ENCODE peak calls at places on chromosomes 11 and 22, in six cellular contexts. M, X, L, T, J and B are unnamed samples. For H3K4me1, the result is how much of the 10 kb centered on the place peaks cover.

GRCh38 chr11:110134120-110134519 is 40.9 kb downstream of the ZC3H12C start:
- DNase-seq in T (peak), L (no peak), M (no peak), X (no peak), J (no peak), B (no peak)

GRCh38 chr22:29700949-29701927 is 18.6 kb upstream of the CABP7 start:
- DNase-seq in L (no peak), T (no peak), X (peak), M (peak), J (peak), B (peak)

GRCh38 chr11:112752563-112752962 is 208.7 kb upstream of the NCAM1 start:
- DNase-seq in M (no peak), X (no peak), L (no peak), J (no peak), T (no peak), B (no peak)

GRCh38 chr11:68338041-68338800 is 25.8 kb downstream of the LRP5 start:
- DNase-seq in M (peak), L (no peak), X (peak), J (peak), T (no peak), B (no peak)

GRCh38 chr22:44522526-44523170 is 24.6 kb upstream of the RTL6 start:
- DNase-seq in J (no peak), L (peak), M (no peak), T (no peak), X (no peak), B (peak)

GRCh38 chr22:17832665-17833064 is 58.4 kb upstream of the BID start:
- DNase-seq in X (no peak), L (no peak), T (no peak), M (no peak), J (no peak), B (no peak)

GRCh38 chr22:22881116-22882032 is 6.2 kb upstream of the IGLL5 start:
- DNase-seq in J (no peak), L (no peak), X (no peak), M (peak), T (no peak), B (peak)

GRCh38 chr11:77542296-77542695 is 47.5 kb upstream of the AQP11 start:
- DNase-seq in J (no peak), L (no peak), T (no peak), M (no peak), X (peak), B (no peak)

GRCh38 chr22:17918840-17919239 is 105.5 kb downstream of the MICAL3 start:
- DNase-seq in J (peak), X (peak), L (no peak), M (peak), T (no peak), B (no peak)

GRCh38 chr11:64897381-64898075 is 19.1 kb upstream of the EHD1 start:
- DNase-seq in T (no peak), L (no peak), M (no peak), X (no peak), J (no peak), B (no peak)

GRCh38 chr11:1870721-1871466 is 18.0 kb downstream of the LSP1 start:
- DNase-seq in L (no peak), J (peak), T (no peak), X (no peak), M (no peak), B (no peak)

GRCh38 chr11:75260396-75260795 is 19.8 kb downstream of the TPBGL start:
- DNase-seq in J (no peak), T (no peak), L (no peak), M (no peak), X (no peak), B (peak)

GRCh38 chr22:21628386-21629261 is 1.2 kb downstream of the YDJC start:
- DNase-seq in M (no peak), X (no peak), J (no peak), L (no peak), T (no peak), B (no peak)

GRCh38 chr11:76310832-76311231 is 70.1 kb downstream of the THAP12 start:
- DNase-seq in M (no peak), T (no peak), J (no peak), X (no peak), L (no peak), B (no peak)

GRCh38 chr22:31343235-31344191 is 2.6 kb downstream of the PATZ1 start:
- DNase-seq in M (peak), T (peak), L (peak), J (peak), X (peak), B (peak)

GRCh38 chr11:16126361-16126760 is 230.0 kb downstream of the SOX6 start:
- DNase-seq in T (no peak), L (no peak), M (no peak), J (no peak), X (peak), B (no peak)

GRCh38 chr22:50347157-50347556 is 4.0 kb downstream of the PPP6R2 start:
- DNase-seq in X (no peak), M (no peak), L (no peak), T (no peak), J (no peak), B (no peak)

GRCh38 chr11:40188848-40189247 is 1270.6 kb downstream of the LRRC4C start:
- DNase-seq in J (no peak), T (no peak), L (no peak), M (no peak), X (no peak), B (no peak)

GRCh38 chr11:32043737-32044515 is 46.9 kb upstream of the RCN1 start:
- DNase-seq in M (no peak), L (no peak), T (no peak), X (no peak), J (no peak), B (no peak)

GRCh38 chr11:64853709-64854108 is 9.3 kb upstream of the CDC42BPG start:
- DNase-seq in L (no peak), X (no peak), T (no peak), M (no peak), J (no peak), B (no peak)

GRCh38 chr11:126139541-126140091 is 71.8 kb downstream of the RPUSD4 start:
- DNase-seq in J (peak), L (no peak), T (no peak), X (peak), M (no peak), B (no peak)

GRCh38 chr22:44351685-44352377 is 39.1 kb upstream of the SHISAL1 start:
- DNase-seq in L (no peak), T (no peak), J (peak), X (peak), M (peak), B (peak)

GRCh38 chr11:109304159-109304558 is 117.8 kb upstream of the C11orf87 start:
- DNase-seq in T (no peak), J (peak), X (peak), L (no peak), M (no peak), B (no peak)

GRCh38 chr11:85974126-85974525 is 94.8 kb downstream of the PICALM start:
- DNase-seq in J (no peak), L (no peak), X (peak), T (no peak), M (no peak), B (no peak)

GRCh38 chr11:106990322-106990721 is 28.0 kb downstream of the GUCY1A2 start:
- DNase-seq in M (no peak), J (no peak), X (no peak), L (no peak), T (no peak), B (no peak)

DNA sequence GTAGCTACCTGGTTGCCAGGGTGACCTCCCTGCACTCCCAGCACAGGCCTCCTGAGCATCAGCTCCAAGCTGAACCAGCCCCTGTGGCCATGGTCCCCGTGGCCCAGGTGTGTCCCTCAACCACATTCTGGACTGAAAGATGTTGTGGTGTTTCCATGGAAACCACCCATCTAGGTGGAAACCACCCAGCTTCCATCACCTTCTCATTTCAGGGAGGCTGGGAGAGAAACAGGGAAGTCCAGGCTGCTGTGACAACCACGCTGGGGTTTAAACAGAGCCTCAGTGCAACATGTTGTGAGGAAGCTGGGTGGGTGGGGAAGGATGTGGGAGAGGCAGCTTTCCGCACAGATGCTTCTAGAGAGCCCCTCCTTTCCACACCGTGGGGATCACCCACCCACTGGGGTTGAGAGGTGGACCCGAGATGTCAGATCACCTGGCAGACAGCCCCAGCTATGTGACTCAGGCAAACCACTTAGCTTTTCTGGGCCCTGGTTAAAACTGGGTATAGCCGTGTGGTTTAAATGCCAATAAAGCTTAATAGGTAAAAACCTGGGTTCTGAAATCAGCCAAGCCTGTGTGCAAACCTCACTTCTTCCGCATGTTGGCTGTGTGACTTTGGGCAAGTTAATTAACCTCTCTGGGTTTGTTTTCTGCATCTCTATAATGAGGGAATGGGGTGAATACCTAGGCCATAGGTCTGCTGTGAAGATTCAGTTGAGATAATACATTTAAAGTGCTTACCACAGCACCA is 46.4 kb downstream of the CD82 start:
- DNase-seq in T (no peak), L (no peak), J (no peak), M (peak), X (no peak), B (no peak)
- H3K4me1 ChIP-seq in T (under half), L (under half), J (under half), M (under half), X (under half), B (under half)

GRCh38 chr11:117313103-117313502 is 3.0 kb downstream of the BACE1 start:
- DNase-seq in L (no peak), M (no peak), J (no peak), T (no peak), X (no peak), B (no peak)

GRCh38 chr11:117316197-117316961 is at the start of gene BACE1:
- DNase-seq in T (peak), J (peak), L (peak), M (no peak), X (peak), B (peak)

GRCh38 chr11:117313828-117314768 is 2.0 kb downstream of the BACE1 start:
- DNase-seq in T (no peak), M (no peak), J (no peak), X (no peak), L (no peak), B (no peak)

GRCh38 chr11:117315285-117316196 is 515 bp downstream of the BACE1 start:
- DNase-seq in T (no peak), J (peak), L (no peak), M (no peak), X (no peak), B (no peak)

GRCh38 chr11:117314840-117315239 is 1.2 kb downstream of the BACE1 start:
- DNase-seq in X (no peak), L (no peak), J (peak), T (no peak), M (no peak), B (no peak)
- H2AFZ ChIP-seq in X (peak), L (no peak), J (no peak), T (peak), M (no peak), B (no peak)

GRCh38 chr22:34761111-34761510 is 304.8 kb upstream of the ISX start:
- DNase-seq in M (peak), J (no peak), X (no peak), L (no peak), T (no peak), B (no peak)
- H3K18ac ChIP-seq in M (peak), J (no peak), X (no peak), L (no peak), T (no peak), B (no peak)

DNA sequence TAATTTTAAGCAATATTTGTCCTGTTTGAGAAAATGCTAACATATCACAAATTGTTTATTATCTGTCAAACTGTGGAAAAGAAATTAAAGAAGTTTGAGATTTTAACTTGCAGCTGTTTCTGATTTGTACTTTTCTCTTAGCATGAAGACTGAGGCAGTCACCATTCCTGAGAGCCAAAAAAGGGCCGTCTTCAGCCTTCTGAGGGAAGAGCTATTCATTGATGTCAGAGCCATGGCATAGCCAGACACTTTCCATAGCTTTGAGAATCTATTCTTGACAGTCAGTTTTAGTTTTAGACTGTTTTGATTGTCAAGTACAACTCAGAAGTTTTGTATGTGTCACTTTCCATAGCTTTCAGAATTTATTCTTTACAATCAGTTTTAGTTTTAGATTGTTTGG is 32.1 kb downstream of the YAP1 start:
- DNase-seq in L (no peak), J (no peak), X (peak), M (no peak), T (no peak), B (no peak)
- H3K4me1 ChIP-seq in L (under half), J (under half), X (under half), M (under half), T (under half), B (under half)

GRCh38 chr11:61082931-61083531 is 19.3 kb upstream of the CD5 start:
- DNase-seq in X (no peak), J (no peak), L (no peak), M (no peak), T (no peak), B (no peak)
- H2AFZ ChIP-seq in X (no peak), J (no peak), L (no peak), M (no peak), T (no peak), B (no peak)

GRCh38 chr11:9142732-9143131 is 51.3 kb upstream of the SCUBE2 start:
- DNase-seq in L (no peak), T (no peak), X (no peak), J (no peak), M (no peak), B (no peak)

GRCh38 chr11:9138612-9139579 is 47.5 kb upstream of the SCUBE2 start:
- DNase-seq in T (no peak), J (peak), L (peak), M (peak), X (peak), B (no peak)

GRCh38 chr11:9138133-9138453 is 46.7 kb upstream of the SCUBE2 start:
- DNase-seq in L (no peak), X (no peak), J (no peak), M (no peak), T (no peak), B (no peak)

GRCh38 chr11:9137293-9138132 is 46.1 kb upstream of the SCUBE2 start:
- DNase-seq in L (peak), X (peak), M (peak), T (peak), J (peak), B (peak)

DNA sequence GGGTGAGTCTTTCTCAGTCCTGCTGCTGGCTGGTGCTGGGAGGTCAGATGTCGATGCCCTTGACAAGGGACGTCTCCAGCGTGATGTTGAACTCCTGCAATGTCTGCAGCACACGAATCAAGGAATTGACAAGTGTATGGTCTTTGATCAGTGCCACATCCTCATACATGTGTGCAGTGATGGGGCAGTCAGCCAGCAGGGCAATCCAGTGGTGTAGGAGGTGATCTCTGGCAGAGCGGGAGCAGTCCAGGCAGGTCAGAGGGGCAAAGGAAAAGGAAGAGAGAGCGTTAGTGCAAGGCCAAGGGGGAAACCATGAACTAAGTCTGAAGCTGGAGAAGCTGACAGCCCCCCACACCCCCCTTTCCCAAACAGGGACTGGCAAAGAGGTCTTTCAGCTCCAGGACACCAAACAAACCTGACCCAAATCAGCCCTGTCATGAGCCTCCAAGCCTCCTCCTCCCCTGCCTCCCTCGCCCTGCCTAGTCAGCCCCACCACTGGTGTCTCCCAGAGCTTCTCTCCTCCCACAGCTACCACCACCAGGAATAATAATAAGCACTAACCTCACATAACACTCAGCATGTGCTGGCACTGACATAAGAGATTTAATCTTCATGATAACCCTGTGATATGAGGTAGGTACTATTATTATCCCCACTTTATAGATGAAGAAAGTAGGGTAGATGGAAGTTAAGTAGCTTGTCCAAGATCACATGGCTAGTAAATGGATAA is 48.4 kb upstream of the SCUBE2 start:
- DNase-seq in L (peak), T (no peak), X (no peak), M (no peak), J (no peak), B (no peak)
- H3K18ac ChIP-seq in L (no peak), T (no peak), X (no peak), M (no peak), J (no peak), B (no peak)